ENCODE peak calls at places on chromosomes 5 and 9, in nine cellular contexts. S is activated CD4-positive, alpha-beta T cell treated with anti-CD3 and anti-CD28 coated beads, Interleukin-2, amount 50 U/mL, for 1 hour; P is BJ; Z is lower leg skin; I is amniotic stem cell; T is cardiac fibroblast; V is CD8-positive, alpha-beta memory T cell; C is LoVo; B is mesothelial cell of epicardium. Q is an unnamed sample.

GRCh38 chr5:77218263-77218662 is 7.8 kb downstream of the PDE8B start:
- DNase-seq in S (no peak), P (no peak), Z (no peak), I (no peak), T (no peak), V (no peak), C (no peak), B (no peak), Q (no peak)

GRCh38 chr9:100411472-100412270 is 15.3 kb upstream of the MSANTD3 start:
- DNase-seq in S (peak), P (peak), Z (peak), I (peak), T (peak), V (peak), C (peak), B (peak), Q (peak)

GRCh38 chr5:150146862-150147579 is 8.6 kb downstream of the PDGFRB start:
- DNase-seq in S (no peak), P (no peak), Z (no peak), I (no peak), T (no peak), V (no peak), C (no peak), B (no peak), Q (no peak)

GRCh38 chr5:172003750-172004149 is 2.7 kb downstream of the FBXW11 start:
- DNase-seq in S (no peak), P (no peak), Z (no peak), I (no peak), T (peak), V (no peak), C (no peak), B (no peak), Q (no peak)

GRCh38 chr5:150448353-150448752 is 1.2 kb downstream of the RPS14 start:
- DNase-seq in S (no peak), P (no peak), Z (no peak), I (no peak), T (no peak), V (no peak), C (no peak), B (no peak), Q (no peak)

GRCh38 chr5:109511980-109512744 is 102.4 kb upstream of the PJA2 start:
- DNase-seq in S (no peak), P (no peak), Z (no peak), I (no peak), T (no peak), V (no peak), C (no peak), B (no peak), Q (no peak)

GRCh38 chr5:7976411-7977190 is 107.7 kb downstream of the MTRR start:
- DNase-seq in S (no peak), P (no peak), Z (no peak), I (no peak), T (no peak), V (no peak), C (no peak), B (no peak), Q (no peak)

GRCh38 chr5:43484049-43484849 is 584 bp upstream of the TMEM267 start:
- DNase-seq in S (peak), P (peak), Z (peak), I (peak), T (peak), V (peak), C (peak), B (peak), Q (peak)

GRCh38 chr9:2621678-2622360 is at the start of gene VLDLR:
- DNase-seq in S (no peak), P (no peak), Z (peak), I (peak), T (peak), V (no peak), C (no peak), B (peak), Q (peak)

GRCh38 chr9:34603610-34604231 is 8.2 kb downstream of the RPP25L start:
- DNase-seq in S (peak), P (no peak), Z (peak), I (peak), T (peak), V (peak), C (peak), B (peak), Q (peak)

GRCh38 chr5:131163315-131164119 is 1.5 kb downstream of the HINT1 start:
- DNase-seq in S (no peak), P (no peak), Z (no peak), I (no peak), T (peak), V (no peak), C (peak), B (no peak), Q (no peak)

GRCh38 chr9:104412238-104412637 is 91.8 kb upstream of the OR13F1 start:
- DNase-seq in S (no peak), P (no peak), Z (no peak), I (no peak), T (no peak), V (no peak), C (no peak), B (no peak), Q (no peak)

GRCh38 chr5:179221877-179222220 is 123.4 kb downstream of the ADAMTS2 start:
- DNase-seq in S (no peak), P (no peak), Z (no peak), I (no peak), T (no peak), V (no peak), C (no peak), B (no peak), Q (no peak)

GRCh38 chr5:134070979-134071849 is 43.3 kb upstream of the TCF7 start:
- DNase-seq in S (peak), P (no peak), Z (no peak), I (no peak), T (no peak), V (no peak), C (no peak), B (no peak), Q (no peak)

GRCh38 chr9:78860806-78861475 is 564.0 kb downstream of the PSAT1 start:
- DNase-seq in S (no peak), P (peak), Z (no peak), I (no peak), T (peak), V (no peak), C (no peak), B (no peak), Q (no peak)

GRCh38 chr9:107213561-107214028 is 69.5 kb upstream of the RAD23B start:
- DNase-seq in S (no peak), P (peak), Z (no peak), I (peak), T (peak), V (no peak), C (peak), B (no peak), Q (no peak)

GRCh38 chr5:178208540-178209227 is 4.4 kb downstream of the HNRNPAB start:
- DNase-seq in S (no peak), P (no peak), Z (no peak), I (no peak), T (no peak), V (no peak), C (no peak), B (no peak), Q (no peak)

GRCh38 chr9:3736186-3736585 is 210.4 kb upstream of the RFX3 start:
- DNase-seq in S (no peak), P (no peak), Z (no peak), I (no peak), T (peak), V (no peak), C (no peak), B (no peak), Q (no peak)